ENCODE peak calls at places on chromosomes 11 and 22, in seven cellular contexts. One of them, this sample, is unnamed.

GRCh38 chr11:1224109-1224485 is 1.2 kb downstream of the MUC5B start:
- DNase-seq in fibroblast of mammary gland: no peak
- DNase-seq in activated T-helper 9 cell treated with anti-CD3 and anti-CD28 coated beads, Interleukin-2, amount 50 U/mL, for 16 hours: no peak
- DNase-seq in T-helper 2 cell: no peak
- DNase-seq in NCI-H2029: no peak
- DNase-seq in ELR: no peak
- DNase-seq in neural progenitor cell: no peak
- DNase-seq in this sample: peak

GRCh38 chr11:20156280-20156875 is 3.9 kb downstream of the DBX1 start:
- DNase-seq in ELR: no peak
- DNase-seq in activated T-helper 9 cell treated with anti-CD3 and anti-CD28 coated beads, Interleukin-2, amount 50 U/mL, for 16 hours: peak
- DNase-seq in fibroblast of mammary gland: no peak
- DNase-seq in NCI-H2029: peak
- DNase-seq in neural progenitor cell: peak
- DNase-seq in T-helper 2 cell: no peak
- DNase-seq in this sample: no peak

GRCh38 chr22:47564651-47565050 is 802.2 kb downstream of the TBC1D22A start:
- DNase-seq in NCI-H2029: no peak
- DNase-seq in fibroblast of mammary gland: no peak
- DNase-seq in activated T-helper 9 cell treated with anti-CD3 and anti-CD28 coated beads, Interleukin-2, amount 50 U/mL, for 16 hours: no peak
- DNase-seq in neural progenitor cell: no peak
- DNase-seq in ELR: no peak
- DNase-seq in T-helper 2 cell: no peak
- DNase-seq in this sample: peak

GRCh38 chr11:125886997-125887372 is 483 bp upstream of the HYLS1 start:
- DNase-seq in neural progenitor cell: no peak
- DNase-seq in NCI-H2029: peak
- DNase-seq in T-helper 2 cell: peak
- DNase-seq in activated T-helper 9 cell treated with anti-CD3 and anti-CD28 coated beads, Interleukin-2, amount 50 U/mL, for 16 hours: no peak
- DNase-seq in fibroblast of mammary gland: peak
- DNase-seq in ELR: peak
- DNase-seq in this sample: no peak

GRCh38 chr11:2586793-2587131 is 113.0 kb downstream of the KCNQ1OT1 start:
- DNase-seq in ELR: no peak
- DNase-seq in NCI-H2029: no peak
- DNase-seq in activated T-helper 9 cell treated with anti-CD3 and anti-CD28 coated beads, Interleukin-2, amount 50 U/mL, for 16 hours: no peak
- DNase-seq in fibroblast of mammary gland: no peak
- DNase-seq in neural progenitor cell: no peak
- DNase-seq in T-helper 2 cell: no peak
- DNase-seq in this sample: no peak

GRCh38 chr11:117443269-117444186 is 115.9 kb downstream of the CEP164 start:
- DNase-seq in T-helper 2 cell: no peak
- DNase-seq in NCI-H2029: no peak
- DNase-seq in fibroblast of mammary gland: peak
- DNase-seq in ELR: peak
- DNase-seq in neural progenitor cell: peak
- DNase-seq in activated T-helper 9 cell treated with anti-CD3 and anti-CD28 coated beads, Interleukin-2, amount 50 U/mL, for 16 hours: no peak
- DNase-seq in this sample: no peak

GRCh38 chr22:31926086-31926485 is 18.2 kb upstream of the YWHAH start:
- DNase-seq in T-helper 2 cell: no peak
- DNase-seq in neural progenitor cell: no peak
- DNase-seq in NCI-H2029: no peak
- DNase-seq in ELR: no peak
- DNase-seq in activated T-helper 9 cell treated with anti-CD3 and anti-CD28 coated beads, Interleukin-2, amount 50 U/mL, for 16 hours: no peak
- DNase-seq in fibroblast of mammary gland: no peak
- DNase-seq in this sample: no peak

GRCh38 chr22:38046070-38046748 is 11.0 kb upstream of the PICK1 start:
- DNase-seq in fibroblast of mammary gland: no peak
- DNase-seq in ELR: no peak
- DNase-seq in T-helper 2 cell: no peak
- DNase-seq in NCI-H2029: no peak
- DNase-seq in activated T-helper 9 cell treated with anti-CD3 and anti-CD28 coated beads, Interleukin-2, amount 50 U/mL, for 16 hours: no peak
- DNase-seq in neural progenitor cell: peak
- DNase-seq in this sample: no peak

GRCh38 chr11:134248910-134249480 is 4.2 kb downstream of the THYN1 start:
- DNase-seq in NCI-H2029: no peak
- DNase-seq in neural progenitor cell: no peak
- DNase-seq in activated T-helper 9 cell treated with anti-CD3 and anti-CD28 coated beads, Interleukin-2, amount 50 U/mL, for 16 hours: no peak
- DNase-seq in fibroblast of mammary gland: no peak
- DNase-seq in T-helper 2 cell: no peak
- DNase-seq in ELR: no peak
- DNase-seq in this sample: no peak

GRCh38 chr11:11347583-11347982 is 5.5 kb downstream of the CSNK2A3 start:
- DNase-seq in NCI-H2029: no peak
- DNase-seq in activated T-helper 9 cell treated with anti-CD3 and anti-CD28 coated beads, Interleukin-2, amount 50 U/mL, for 16 hours: no peak
- DNase-seq in neural progenitor cell: no peak
- DNase-seq in T-helper 2 cell: no peak
- DNase-seq in fibroblast of mammary gland: no peak
- DNase-seq in ELR: no peak
- DNase-seq in this sample: no peak

GRCh38 chr11:414333-414857 is 404 bp downstream of the SIGIRR start:
- DNase-seq in T-helper 2 cell: no peak
- DNase-seq in activated T-helper 9 cell treated with anti-CD3 and anti-CD28 coated beads, Interleukin-2, amount 50 U/mL, for 16 hours: no peak
- DNase-seq in fibroblast of mammary gland: no peak
- DNase-seq in neural progenitor cell: no peak
- DNase-seq in NCI-H2029: no peak
- DNase-seq in ELR: no peak
- DNase-seq in this sample: no peak

GRCh38 chr22:28942801-28943500 is 59.6 kb downstream of the ZNRF3 start:
- DNase-seq in activated T-helper 9 cell treated with anti-CD3 and anti-CD28 coated beads, Interleukin-2, amount 50 U/mL, for 16 hours: no peak
- DNase-seq in neural progenitor cell: peak
- DNase-seq in fibroblast of mammary gland: no peak
- DNase-seq in NCI-H2029: no peak
- DNase-seq in ELR: no peak
- DNase-seq in T-helper 2 cell: no peak
- DNase-seq in this sample: no peak

GRCh38 chr22:35315855-35316745 is 16.4 kb downstream of the TOM1 start:
- DNase-seq in fibroblast of mammary gland: no peak
- DNase-seq in ELR: no peak
- DNase-seq in activated T-helper 9 cell treated with anti-CD3 and anti-CD28 coated beads, Interleukin-2, amount 50 U/mL, for 16 hours: no peak
- DNase-seq in T-helper 2 cell: no peak
- DNase-seq in neural progenitor cell: no peak
- DNase-seq in NCI-H2029: peak
- DNase-seq in this sample: peak

GRCh38 chr11:36469881-36470802 is 39.9 kb downstream of the TRAF6 start:
- DNase-seq in NCI-H2029: no peak
- DNase-seq in neural progenitor cell: no peak
- DNase-seq in activated T-helper 9 cell treated with anti-CD3 and anti-CD28 coated beads, Interleukin-2, amount 50 U/mL, for 16 hours: no peak
- DNase-seq in ELR: peak
- DNase-seq in T-helper 2 cell: no peak
- DNase-seq in fibroblast of mammary gland: peak
- DNase-seq in this sample: no peak

GRCh38 chr11:108788565-108789199 is 123.8 kb downstream of the DDX10 start:
- DNase-seq in activated T-helper 9 cell treated with anti-CD3 and anti-CD28 coated beads, Interleukin-2, amount 50 U/mL, for 16 hours: no peak
- DNase-seq in NCI-H2029: no peak
- DNase-seq in neural progenitor cell: peak
- DNase-seq in fibroblast of mammary gland: peak
- DNase-seq in ELR: peak
- DNase-seq in T-helper 2 cell: no peak
- DNase-seq in this sample: no peak

GRCh38 chr22:32411388-32411787 is 659 bp downstream of the RTCB start:
- DNase-seq in NCI-H2029: no peak
- DNase-seq in activated T-helper 9 cell treated with anti-CD3 and anti-CD28 coated beads, Interleukin-2, amount 50 U/mL, for 16 hours: peak
- DNase-seq in T-helper 2 cell: no peak
- DNase-seq in neural progenitor cell: peak
- DNase-seq in fibroblast of mammary gland: peak
- DNase-seq in ELR: peak
- DNase-seq in this sample: no peak

GRCh38 chr11:69716891-69717747 is 13.3 kb upstream of the FGF19 start:
- DNase-seq in neural progenitor cell: no peak
- DNase-seq in NCI-H2029: no peak
- DNase-seq in fibroblast of mammary gland: no peak
- DNase-seq in activated T-helper 9 cell treated with anti-CD3 and anti-CD28 coated beads, Interleukin-2, amount 50 U/mL, for 16 hours: no peak
- DNase-seq in T-helper 2 cell: no peak
- DNase-seq in ELR: no peak
- DNase-seq in this sample: no peak

GRCh38 chr22:36641902-36642640 is 61.5 kb downstream of the CACNG2 start:
- DNase-seq in neural progenitor cell: no peak
- DNase-seq in fibroblast of mammary gland: peak
- DNase-seq in NCI-H2029: no peak
- DNase-seq in T-helper 2 cell: no peak
- DNase-seq in activated T-helper 9 cell treated with anti-CD3 and anti-CD28 coated beads, Interleukin-2, amount 50 U/mL, for 16 hours: no peak
- DNase-seq in ELR: peak
- DNase-seq in this sample: peak

GRCh38 chr11:47443028-47443700 is 5.8 kb downstream of the RAPSN start:
- DNase-seq in fibroblast of mammary gland: no peak
- DNase-seq in NCI-H2029: no peak
- DNase-seq in activated T-helper 9 cell treated with anti-CD3 and anti-CD28 coated beads, Interleukin-2, amount 50 U/mL, for 16 hours: no peak
- DNase-seq in ELR: no peak
- DNase-seq in neural progenitor cell: no peak
- DNase-seq in T-helper 2 cell: no peak
- DNase-seq in this sample: no peak

GRCh38 chr22:45866398-45867117 is 110.4 kb downstream of the WNT7B start:
- DNase-seq in activated T-helper 9 cell treated with anti-CD3 and anti-CD28 coated beads, Interleukin-2, amount 50 U/mL, for 16 hours: no peak
- DNase-seq in fibroblast of mammary gland: no peak
- DNase-seq in neural progenitor cell: peak
- DNase-seq in ELR: no peak
- DNase-seq in NCI-H2029: no peak
- DNase-seq in T-helper 2 cell: no peak
- DNase-seq in this sample: no peak

GRCh38 chr22:37726240-37726887 is 29.5 kb downstream of the TRIOBP start:
- DNase-seq in ELR: peak
- DNase-seq in activated T-helper 9 cell treated with anti-CD3 and anti-CD28 coated beads, Interleukin-2, amount 50 U/mL, for 16 hours: no peak
- DNase-seq in NCI-H2029: no peak
- DNase-seq in T-helper 2 cell: no peak
- DNase-seq in neural progenitor cell: no peak
- DNase-seq in fibroblast of mammary gland: peak
- DNase-seq in this sample: no peak

GRCh38 chr11:102306048-102306575 is 11.2 kb upstream of the BIRC3 start:
- DNase-seq in fibroblast of mammary gland: no peak
- DNase-seq in activated T-helper 9 cell treated with anti-CD3 and anti-CD28 coated beads, Interleukin-2, amount 50 U/mL, for 16 hours: no peak
- DNase-seq in T-helper 2 cell: no peak
- DNase-seq in neural progenitor cell: no peak
- DNase-seq in ELR: peak
- DNase-seq in NCI-H2029: no peak
- DNase-seq in this sample: no peak

GRCh38 chr11:109772846-109773400 is 320.3 kb upstream of the ZC3H12C start:
- DNase-seq in NCI-H2029: no peak
- DNase-seq in activated T-helper 9 cell treated with anti-CD3 and anti-CD28 coated beads, Interleukin-2, amount 50 U/mL, for 16 hours: no peak
- DNase-seq in ELR: no peak
- DNase-seq in neural progenitor cell: no peak
- DNase-seq in T-helper 2 cell: no peak
- DNase-seq in fibroblast of mammary gland: no peak
- DNase-seq in this sample: no peak

GRCh38 chr11:123122341-123122740 is 60.4 kb upstream of the HSPA8 start:
- DNase-seq in fibroblast of mammary gland: peak
- DNase-seq in NCI-H2029: no peak
- DNase-seq in activated T-helper 9 cell treated with anti-CD3 and anti-CD28 coated beads, Interleukin-2, amount 50 U/mL, for 16 hours: no peak
- DNase-seq in neural progenitor cell: no peak
- DNase-seq in ELR: peak
- DNase-seq in T-helper 2 cell: no peak
- DNase-seq in this sample: no peak

This sample was measured in mesenteric fat pad.